ENCODE peak calls at places on chromosomes 2 and 18, in ten cellular contexts. N is cardiac muscle cell; X is CD8-positive, alpha-beta T cell; H is spleen; Q is A673; M is CD8-positive, alpha-beta memory T cell; A is tibial nerve; L is GM23248; S is CD4-positive, alpha-beta memory T cell; V is HCT116. J is an unnamed sample. For H3K9me3, the result is how much of the 10 kb centered on the place peaks cover.

GRCh38 chr2:184530239-184530638 is 68.1 kb upstream of the ZNF804A start:
- DNase-seq in V (no peak), M (no peak), H (peak), X (no peak), N (no peak), S (no peak), A (no peak), Q (no peak), L (no peak), J (no peak)

GRCh38 chr2:175063741-175064140 is 58.6 kb upstream of the CHN1 start:
- DNase-seq in M (no peak), H (no peak), N (no peak), V (no peak), X (no peak), L (peak), S (no peak), A (no peak), Q (no peak), J (no peak)

GRCh38 chr2:205994344-205994743 is 91.6 kb downstream of the INO80D start:
- DNase-seq in L (no peak), H (no peak), X (no peak), Q (no peak), S (no peak), A (no peak), M (no peak), V (no peak), N (no peak), J (no peak)

GRCh38 chr2:197890160-197890559 is 85.8 kb downstream of the PLCL1 start:
- DNase-seq in V (no peak), S (no peak), H (no peak), A (no peak), N (peak), Q (peak), L (no peak), X (no peak), M (no peak), J (no peak)

GRCh38 chr2:232839680-232840079 is 30.4 kb upstream of the SNORC start:
- DNase-seq in N (no peak), L (no peak), Q (no peak), A (peak), X (no peak), S (no peak), H (no peak), V (no peak), M (no peak), J (no peak)

GRCh38 chr2:607172-607571 is 70.0 kb downstream of the TMEM18 start:
- DNase-seq in X (no peak), S (no peak), N (no peak), A (no peak), L (no peak), V (no peak), M (no peak), H (no peak), Q (no peak), J (no peak)

GRCh38 chr18:47184419-47185050 is 8.4 kb upstream of the IER3IP1 start:
- DNase-seq in M (no peak), H (no peak), Q (no peak), L (peak), A (no peak), X (no peak), V (peak), N (no peak), S (no peak), J (peak)

GRCh38 chr18:40387130-40387821 is 1567.8 kb upstream of the PIK3C3 start:
- DNase-seq in Q (no peak), L (no peak), H (no peak), M (no peak), N (no peak), S (no peak), X (no peak), V (no peak), A (no peak), J (no peak)

GRCh38 chr2:24362253-24362652 is 1.9 kb upstream of the ITSN2 start:
- DNase-seq in L (no peak), V (no peak), N (no peak), A (no peak), H (no peak), X (no peak), Q (no peak), M (no peak), S (no peak), J (no peak)

GRCh38 chr2:178403671-178404379 is 47.1 kb downstream of the PRKRA start:
- DNase-seq in Q (no peak), L (no peak), V (no peak), X (no peak), A (no peak), H (no peak), N (no peak), S (no peak), M (no peak), J (no peak)

GRCh38 chr2:239341146-239341732 is 59.6 kb downstream of the HDAC4 start:
- DNase-seq in A (no peak), Q (no peak), M (no peak), H (no peak), S (no peak), L (no peak), V (no peak), X (no peak), N (no peak), J (no peak)

GRCh38 chr2:239337877-239338484 is 62.8 kb downstream of the HDAC4 start:
- DNase-seq in X (no peak), A (no peak), S (no peak), L (no peak), M (no peak), H (no peak), Q (no peak), N (no peak), V (no peak), J (no peak)

GRCh38 chr2:239337122-239337876 is 63.5 kb downstream of the HDAC4 start:
- DNase-seq in A (no peak), S (no peak), L (no peak), V (no peak), X (no peak), Q (no peak), M (no peak), N (no peak), H (no peak), J (no peak)

GRCh38 chr2:239339726-239340654 is 60.8 kb downstream of the HDAC4 start:
- DNase-seq in H (no peak), L (no peak), S (no peak), Q (no peak), N (no peak), X (no peak), A (no peak), V (no peak), M (no peak), J (no peak)

GRCh38 chr2:239339241-239339640 is 61.6 kb downstream of the HDAC4 start:
- DNase-seq in M (no peak), S (no peak), Q (no peak), X (no peak), A (no peak), V (no peak), N (no peak), H (no peak), L (no peak), J (no peak)
- H3K27ac ChIP-seq in M (no peak), S (no peak), Q (no peak), X (no peak), A (no peak), V (no peak), N (no peak), H (no peak), L (no peak), J (no peak)

DNA sequence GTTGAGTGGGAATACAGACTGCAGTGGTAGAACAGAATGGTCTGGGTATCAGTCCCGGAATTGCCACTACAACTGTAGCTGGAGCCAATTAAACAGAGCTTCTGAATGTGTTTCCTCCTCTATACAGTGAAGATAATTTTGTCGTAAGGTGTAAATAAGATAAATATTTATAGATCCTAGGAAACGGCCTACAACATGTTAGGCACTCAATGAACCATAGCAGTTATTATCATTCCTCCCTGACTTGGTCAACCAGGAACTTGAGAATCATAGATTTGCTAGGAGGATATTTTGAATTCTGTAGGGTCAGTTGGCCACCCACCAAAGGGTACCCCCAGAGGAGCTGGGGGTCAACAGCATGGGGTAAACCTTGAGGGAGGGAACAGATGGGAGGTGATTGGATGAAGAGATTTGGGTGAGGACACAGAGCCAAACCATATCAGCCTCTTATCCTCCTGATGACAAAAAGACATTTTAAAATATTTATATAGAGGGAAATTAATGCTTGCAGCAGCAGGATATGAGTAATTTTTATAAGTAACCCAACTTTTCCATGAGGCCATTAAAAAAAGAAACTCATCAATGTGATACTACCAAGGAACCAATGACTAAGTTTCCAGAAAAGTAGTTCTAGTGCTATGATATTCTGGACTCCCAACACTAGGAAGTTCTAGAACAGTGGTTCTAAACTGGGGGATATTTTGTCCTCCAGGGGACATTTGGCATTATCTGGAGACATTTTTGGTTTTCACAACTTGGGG is 4.0 kb downstream of the DHRS9 start:
- DNase-seq in H (no peak), V (no peak), A (no peak), X (no peak), N (no peak), S (no peak), M (no peak), Q (no peak), L (no peak), J (no peak)
- H3K9me3 ChIP-seq in H (under half), V (under half), A (under half), X (under half), N (under half), S (under half), M (under half), Q (under half), L (under half), J (under half)

GRCh38 chr2:85996591-85996990 is 107.8 kb upstream of the ST3GAL5 start:
- DNase-seq in A (no peak), M (no peak), H (peak), S (no peak), V (no peak), X (no peak), Q (no peak), L (no peak), N (peak), J (no peak)

GRCh38 chr2:85995648-85996529 is 107.1 kb upstream of the ST3GAL5 start:
- DNase-seq in X (no peak), N (no peak), H (peak), Q (no peak), V (no peak), L (no peak), M (no peak), S (no peak), A (no peak), J (no peak)

GRCh38 chr2:85994421-85994777 is 105.6 kb upstream of the ST3GAL5 start:
- DNase-seq in H (peak), X (no peak), N (no peak), A (no peak), Q (no peak), S (no peak), L (no peak), V (no peak), M (no peak), J (no peak)

GRCh38 chr2:85997016-85997970 is 108.4 kb downstream of the POLR1A start:
- DNase-seq in Q (no peak), V (no peak), X (no peak), S (no peak), H (peak), M (no peak), N (no peak), L (peak), A (no peak), J (no peak)

DNA sequence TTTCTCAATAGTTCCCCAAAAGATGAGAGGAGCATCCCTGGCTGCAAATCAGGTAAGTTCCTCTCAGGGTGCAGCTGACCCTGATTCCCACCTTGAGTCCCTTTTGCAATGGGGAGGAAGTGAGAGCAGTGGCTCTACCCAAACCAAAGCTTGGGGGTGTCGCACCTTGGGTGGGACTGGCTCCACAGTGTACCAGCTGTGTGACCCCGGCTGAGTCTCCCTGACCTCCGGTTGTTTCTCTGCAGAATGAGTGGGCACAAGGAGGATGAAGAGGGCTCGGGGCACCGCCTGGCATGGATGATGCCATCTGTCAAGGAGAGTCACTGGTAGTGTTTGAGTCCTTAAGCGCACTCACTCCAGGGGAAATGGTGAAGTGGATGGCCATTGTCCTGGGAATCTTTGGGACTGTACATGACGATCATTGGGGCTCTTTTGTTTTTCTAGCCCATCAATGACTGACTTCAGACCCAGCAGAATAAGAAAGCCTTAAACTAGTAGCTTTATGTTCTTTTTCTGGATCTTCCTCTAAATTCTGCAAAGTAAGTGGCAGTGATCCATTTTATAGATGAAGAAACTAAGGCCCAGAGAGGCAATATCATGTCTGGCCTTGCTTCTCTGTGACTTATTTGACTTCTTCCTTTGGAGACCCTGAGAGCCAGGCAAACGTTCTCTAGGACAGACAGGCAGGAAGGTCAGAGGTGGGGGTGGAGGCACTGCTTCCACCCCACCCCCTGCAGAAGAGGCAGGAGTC is 106.3 kb upstream of the ST3GAL5 start:
- DNase-seq in Q (no peak), A (no peak), H (peak), N (no peak), V (no peak), M (no peak), L (no peak), S (no peak), X (no peak), J (no peak)
- H3K27ac ChIP-seq in Q (no peak), A (peak), H (peak), N (no peak), V (no peak), M (peak), L (no peak), S (no peak), X (no peak), J (no peak)

GRCh38 chr2:77839102-77839501 is 316.9 kb upstream of the LRRTM4 start:
- DNase-seq in Q (no peak), S (no peak), X (no peak), N (no peak), M (no peak), V (no peak), A (no peak), L (no peak), H (no peak), J (no peak)

GRCh38 chr2:77831878-77832277 is 309.7 kb upstream of the LRRTM4 start:
- DNase-seq in M (no peak), L (no peak), A (no peak), S (no peak), N (no peak), Q (no peak), H (no peak), V (no peak), X (no peak), J (no peak)

GRCh38 chr2:77831068-77831467 is 308.9 kb upstream of the LRRTM4 start:
- DNase-seq in N (no peak), M (no peak), S (no peak), X (no peak), Q (no peak), L (no peak), H (no peak), A (no peak), V (no peak), J (no peak)

GRCh38 chr2:77831471-77831870 is 309.3 kb upstream of the LRRTM4 start:
- DNase-seq in M (no peak), S (no peak), L (no peak), N (no peak), V (no peak), A (no peak), Q (no peak), H (no peak), X (no peak), J (no peak)

GRCh38 chr2:77834360-77835002 is 312.3 kb upstream of the LRRTM4 start:
- DNase-seq in X (no peak), M (no peak), N (no peak), Q (no peak), V (peak), A (no peak), H (no peak), L (no peak), S (no peak), J (peak)
- H3K9me3 ChIP-seq in X (under half), M (under half), N (under half), Q (under half), V (under half), A (under half), H (half or more), L (under half), S (under half), J (under half)